ENCODE peak calls at places on chromosomes 1 and 21, in four cellular contexts. One of them, this sample, is unnamed.

GRCh38 chr21:34093083-34093482 is 19.7 kb downstream of the MRPS6 start:
- DNase-seq in fibroblast of pulmonary artery: no peak
- DNase-seq in HepG2: no peak
- DNase-seq in CD4-positive, alpha-beta memory T cell: no peak
- DNase-seq in this sample: peak

GRCh38 chr1:198876371-198876871 is 237.6 kb downstream of the PTPRC start:
- DNase-seq in fibroblast of pulmonary artery: no peak
- DNase-seq in HepG2: no peak
- DNase-seq in CD4-positive, alpha-beta memory T cell: no peak
- DNase-seq in this sample: no peak

GRCh38 chr1:31830511-31830910 is 14.7 kb upstream of the SPOCD1 start:
- DNase-seq in fibroblast of pulmonary artery: no peak
- DNase-seq in HepG2: no peak
- DNase-seq in CD4-positive, alpha-beta memory T cell: no peak
- DNase-seq in this sample: no peak

GRCh38 chr1:220497220-220497756 is 30.6 kb upstream of the MARK1 start:
- DNase-seq in fibroblast of pulmonary artery: no peak
- DNase-seq in HepG2: no peak
- DNase-seq in CD4-positive, alpha-beta memory T cell: no peak
- DNase-seq in this sample: no peak

GRCh38 chr1:156480015-156480368 is 20.6 kb downstream of the MEF2D start:
- DNase-seq in fibroblast of pulmonary artery: no peak
- DNase-seq in HepG2: no peak
- DNase-seq in CD4-positive, alpha-beta memory T cell: no peak
- DNase-seq in this sample: no peak

GRCh38 chr1:220734571-220735326 is 13.4 kb upstream of the MTARC2 start:
- DNase-seq in fibroblast of pulmonary artery: peak
- DNase-seq in HepG2: peak
- DNase-seq in CD4-positive, alpha-beta memory T cell: no peak
- DNase-seq in this sample: peak

GRCh38 chr21:39073063-39073462 is 110.2 kb downstream of the PSMG1 start:
- DNase-seq in fibroblast of pulmonary artery: no peak
- DNase-seq in HepG2: no peak
- DNase-seq in CD4-positive, alpha-beta memory T cell: no peak
- DNase-seq in this sample: no peak

GRCh38 chr1:13469343-13469742 is 44.5 kb downstream of the LRRC38 start:
- DNase-seq in fibroblast of pulmonary artery: peak
- DNase-seq in HepG2: peak
- DNase-seq in CD4-positive, alpha-beta memory T cell: no peak
- DNase-seq in this sample: peak

GRCh38 chr1:180793451-180793850 is 119.2 kb upstream of the KIAA1614 start:
- DNase-seq in fibroblast of pulmonary artery: no peak
- DNase-seq in HepG2: no peak
- DNase-seq in CD4-positive, alpha-beta memory T cell: no peak
- DNase-seq in this sample: peak

GRCh38 chr1:237058470-237058869 is 16.5 kb downstream of the RYR2 start:
- DNase-seq in fibroblast of pulmonary artery: no peak
- DNase-seq in HepG2: no peak
- DNase-seq in CD4-positive, alpha-beta memory T cell: no peak
- DNase-seq in this sample: no peak

GRCh38 chr1:39214021-39214713 is 9.7 kb downstream of the MACF1 start:
- DNase-seq in fibroblast of pulmonary artery: peak
- DNase-seq in HepG2: peak
- DNase-seq in CD4-positive, alpha-beta memory T cell: no peak
- DNase-seq in this sample: peak

GRCh38 chr21:15841856-15842564 is 112.2 kb downstream of the USP25 start:
- DNase-seq in fibroblast of pulmonary artery: peak
- DNase-seq in HepG2: no peak
- DNase-seq in CD4-positive, alpha-beta memory T cell: no peak
- DNase-seq in this sample: peak

GRCh38 chr1:1361982-1362423 is 3.6 kb upstream of the MXRA8 start:
- DNase-seq in fibroblast of pulmonary artery: peak
- DNase-seq in HepG2: peak
- DNase-seq in CD4-positive, alpha-beta memory T cell: no peak
- DNase-seq in this sample: peak

GRCh38 chr1:12339410-12339809 is 109.6 kb downstream of the VPS13D start:
- DNase-seq in fibroblast of pulmonary artery: no peak
- DNase-seq in HepG2: peak
- DNase-seq in CD4-positive, alpha-beta memory T cell: no peak
- DNase-seq in this sample: no peak

GRCh38 chr1:155485945-155486344 is 76.7 kb downstream of the ASH1L start:
- DNase-seq in fibroblast of pulmonary artery: no peak
- DNase-seq in HepG2: no peak
- DNase-seq in CD4-positive, alpha-beta memory T cell: no peak
- DNase-seq in this sample: peak

GRCh38 chr21:44012474-44013379 is 618 bp downstream of the TRAPPC10 start:
- DNase-seq in fibroblast of pulmonary artery: peak
- DNase-seq in HepG2: peak
- DNase-seq in CD4-positive, alpha-beta memory T cell: peak
- DNase-seq in this sample: peak

GRCh38 chr1:179091691-179092165 is 9.9 kb downstream of the TOR3A start:
- DNase-seq in fibroblast of pulmonary artery: peak
- DNase-seq in HepG2: peak
- DNase-seq in CD4-positive, alpha-beta memory T cell: no peak
- DNase-seq in this sample: peak

GRCh38 chr1:228430243-228430642 is 13.6 kb upstream of the TRIM17 start:
- DNase-seq in fibroblast of pulmonary artery: no peak
- DNase-seq in HepG2: no peak
- DNase-seq in CD4-positive, alpha-beta memory T cell: no peak
- DNase-seq in this sample: no peak

GRCh38 chr1:7403265-7404045 is 367.6 kb upstream of the VAMP3 start:
- DNase-seq in fibroblast of pulmonary artery: no peak
- DNase-seq in HepG2: no peak
- DNase-seq in CD4-positive, alpha-beta memory T cell: no peak
- DNase-seq in this sample: no peak

GRCh38 chr1:869499-870244 is 54.1 kb upstream of the SAMD11 start:
- DNase-seq in fibroblast of pulmonary artery: peak
- DNase-seq in HepG2: peak
- DNase-seq in CD4-positive, alpha-beta memory T cell: peak
- DNase-seq in this sample: peak

GRCh38 chr1:12204754-12205658 is 24.8 kb upstream of the VPS13D start:
- DNase-seq in fibroblast of pulmonary artery: no peak
- DNase-seq in HepG2: no peak
- DNase-seq in CD4-positive, alpha-beta memory T cell: no peak
- DNase-seq in this sample: no peak

GRCh38 chr1:8421721-8422120 is 103.8 kb downstream of the SLC45A1 start:
- DNase-seq in fibroblast of pulmonary artery: no peak
- DNase-seq in HepG2: no peak
- DNase-seq in CD4-positive, alpha-beta memory T cell: no peak
- DNase-seq in this sample: peak

GRCh38 chr1:9399510-9400424 is 107.1 kb downstream of the SPSB1 start:
- DNase-seq in fibroblast of pulmonary artery: peak
- DNase-seq in HepG2: peak
- DNase-seq in CD4-positive, alpha-beta memory T cell: no peak
- DNase-seq in this sample: peak

GRCh38 chr1:211742889-211743529 is 67.6 kb upstream of the NEK2 start:
- DNase-seq in fibroblast of pulmonary artery: no peak
- DNase-seq in HepG2: no peak
- DNase-seq in CD4-positive, alpha-beta memory T cell: no peak
- DNase-seq in this sample: no peak

DNA sequence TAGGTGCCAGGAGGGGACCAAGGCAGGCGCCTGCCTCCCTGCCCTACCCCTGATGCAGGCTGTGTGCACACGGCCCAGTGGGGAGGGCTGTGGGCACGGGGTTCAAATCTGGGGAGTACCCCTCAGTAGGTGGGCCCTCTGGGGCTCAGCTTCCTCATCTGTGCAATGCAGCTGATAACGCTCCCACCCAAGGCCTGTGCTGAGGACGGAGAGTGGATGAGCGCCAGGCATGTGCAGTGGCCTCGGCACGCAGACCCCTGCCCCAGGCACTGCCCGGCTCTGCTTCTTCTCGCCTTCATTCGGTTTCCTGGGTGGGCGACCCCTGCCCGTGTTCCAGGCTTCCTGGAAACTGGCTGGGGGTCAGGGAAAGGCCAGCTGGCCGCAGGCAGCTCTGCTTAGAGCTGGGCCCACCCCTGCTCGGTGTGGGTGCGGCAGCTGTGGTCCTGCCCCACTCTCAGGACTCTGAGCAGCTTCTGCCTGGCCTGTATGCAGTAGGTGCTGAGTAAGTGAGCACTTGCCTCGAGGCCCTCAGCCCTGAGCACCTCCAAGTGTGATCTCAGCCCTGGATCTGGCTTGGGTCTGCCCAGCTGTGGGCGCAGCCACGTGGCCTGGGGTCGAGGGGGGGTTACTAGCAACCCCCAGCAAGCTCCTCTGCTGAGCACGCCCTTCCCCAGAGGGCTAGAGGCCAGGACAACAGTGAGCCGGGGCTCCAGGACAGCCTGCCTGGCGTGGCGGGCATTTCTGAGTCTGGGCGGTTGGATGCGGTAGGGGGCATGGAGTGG is 11.9 kb upstream of the TNFRSF14 start:
- DNase-seq in fibroblast of pulmonary artery: no peak
- DNase-seq in HepG2: no peak
- DNase-seq in CD4-positive, alpha-beta memory T cell: no peak
- DNase-seq in this sample: peak
- H3K4me3 ChIP-seq in fibroblast of pulmonary artery: no peak
- H3K4me3 ChIP-seq in HepG2: no peak
- H3K4me3 ChIP-seq in CD4-positive, alpha-beta memory T cell: no peak
- H3K4me3 ChIP-seq in this sample: no peak

GRCh38 chr1:173603056-173603591 is at the start of gene SLC9C2:
- DNase-seq in fibroblast of pulmonary artery: peak
- DNase-seq in HepG2: no peak
- DNase-seq in CD4-positive, alpha-beta memory T cell: no peak
- DNase-seq in this sample: peak

GRCh38 chr1:173596097-173596825 is 6.6 kb downstream of the SLC9C2 start:
- DNase-seq in fibroblast of pulmonary artery: no peak
- DNase-seq in HepG2: no peak
- DNase-seq in CD4-positive, alpha-beta memory T cell: no peak
- DNase-seq in this sample: no peak

GRCh38 chr1:173601588-173601987 is 1.3 kb downstream of the SLC9C2 start:
- DNase-seq in fibroblast of pulmonary artery: no peak
- DNase-seq in HepG2: no peak
- DNase-seq in CD4-positive, alpha-beta memory T cell: no peak
- DNase-seq in this sample: no peak
- H3K4me3 ChIP-seq in fibroblast of pulmonary artery: no peak
- H3K4me3 ChIP-seq in HepG2: no peak
- H3K4me3 ChIP-seq in CD4-positive, alpha-beta memory T cell: no peak
- H3K4me3 ChIP-seq in this sample: no peak

GRCh38 chr1:174136714-174137113 is 22.6 kb upstream of the RABGAP1L start:
- DNase-seq in fibroblast of pulmonary artery: no peak
- DNase-seq in HepG2: no peak
- DNase-seq in CD4-positive, alpha-beta memory T cell: no peak
- DNase-seq in this sample: no peak

GRCh38 chr1:174135200-174135599 is 24.1 kb upstream of the RABGAP1L start:
- DNase-seq in fibroblast of pulmonary artery: no peak
- DNase-seq in HepG2: no peak
- DNase-seq in CD4-positive, alpha-beta memory T cell: no peak
- DNase-seq in this sample: peak

GRCh38 chr1:174131032-174131638 is 28.2 kb upstream of the RABGAP1L start:
- DNase-seq in fibroblast of pulmonary artery: no peak
- DNase-seq in HepG2: no peak
- DNase-seq in CD4-positive, alpha-beta memory T cell: no peak
- DNase-seq in this sample: no peak

DNA sequence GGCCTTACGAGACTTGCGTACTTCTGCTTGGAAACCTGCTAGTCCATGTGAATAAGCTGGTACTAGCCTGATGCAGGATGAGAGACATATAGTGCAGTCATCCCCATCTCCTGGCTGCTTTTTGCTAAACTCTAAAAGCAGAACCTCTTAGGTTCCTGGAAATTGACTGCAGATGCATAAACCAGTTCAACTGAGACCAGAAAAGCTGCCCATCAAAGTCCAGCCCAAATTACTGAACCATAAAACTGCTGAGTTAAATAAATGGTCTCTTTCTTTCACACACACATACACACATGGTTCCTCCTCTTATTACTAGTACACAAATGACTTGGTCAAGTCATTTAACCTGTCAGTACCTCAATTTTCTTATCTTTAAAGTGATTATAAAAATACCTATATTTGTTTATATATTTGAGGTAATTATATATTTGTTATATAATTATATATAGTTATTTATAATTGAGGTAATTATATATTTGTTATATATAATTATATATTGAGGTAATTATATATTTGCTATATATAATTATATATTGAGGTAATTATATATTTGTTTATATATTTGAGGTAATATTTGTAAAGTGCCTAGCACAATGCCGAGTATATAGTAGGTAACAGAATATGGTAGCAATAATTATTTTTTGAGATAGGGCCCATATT is 25.2 kb upstream of the RABGAP1L start:
- DNase-seq in fibroblast of pulmonary artery: no peak
- DNase-seq in HepG2: no peak
- DNase-seq in CD4-positive, alpha-beta memory T cell: no peak
- DNase-seq in this sample: no peak
- H3K4me3 ChIP-seq in fibroblast of pulmonary artery: no peak
- H3K4me3 ChIP-seq in HepG2: no peak
- H3K4me3 ChIP-seq in CD4-positive, alpha-beta memory T cell: no peak
- H3K4me3 ChIP-seq in this sample: no peak

GRCh38 chr1:167120899-167121298 is 27.0 kb downstream of the STYXL2 start:
- DNase-seq in fibroblast of pulmonary artery: no peak
- DNase-seq in HepG2: no peak
- DNase-seq in CD4-positive, alpha-beta memory T cell: peak
- DNase-seq in this sample: no peak
- H3K4me3 ChIP-seq in fibroblast of pulmonary artery: peak
- H3K4me3 ChIP-seq in HepG2: no peak
- H3K4me3 ChIP-seq in CD4-positive, alpha-beta memory T cell: peak
- H3K4me3 ChIP-seq in this sample: no peak

DNA sequence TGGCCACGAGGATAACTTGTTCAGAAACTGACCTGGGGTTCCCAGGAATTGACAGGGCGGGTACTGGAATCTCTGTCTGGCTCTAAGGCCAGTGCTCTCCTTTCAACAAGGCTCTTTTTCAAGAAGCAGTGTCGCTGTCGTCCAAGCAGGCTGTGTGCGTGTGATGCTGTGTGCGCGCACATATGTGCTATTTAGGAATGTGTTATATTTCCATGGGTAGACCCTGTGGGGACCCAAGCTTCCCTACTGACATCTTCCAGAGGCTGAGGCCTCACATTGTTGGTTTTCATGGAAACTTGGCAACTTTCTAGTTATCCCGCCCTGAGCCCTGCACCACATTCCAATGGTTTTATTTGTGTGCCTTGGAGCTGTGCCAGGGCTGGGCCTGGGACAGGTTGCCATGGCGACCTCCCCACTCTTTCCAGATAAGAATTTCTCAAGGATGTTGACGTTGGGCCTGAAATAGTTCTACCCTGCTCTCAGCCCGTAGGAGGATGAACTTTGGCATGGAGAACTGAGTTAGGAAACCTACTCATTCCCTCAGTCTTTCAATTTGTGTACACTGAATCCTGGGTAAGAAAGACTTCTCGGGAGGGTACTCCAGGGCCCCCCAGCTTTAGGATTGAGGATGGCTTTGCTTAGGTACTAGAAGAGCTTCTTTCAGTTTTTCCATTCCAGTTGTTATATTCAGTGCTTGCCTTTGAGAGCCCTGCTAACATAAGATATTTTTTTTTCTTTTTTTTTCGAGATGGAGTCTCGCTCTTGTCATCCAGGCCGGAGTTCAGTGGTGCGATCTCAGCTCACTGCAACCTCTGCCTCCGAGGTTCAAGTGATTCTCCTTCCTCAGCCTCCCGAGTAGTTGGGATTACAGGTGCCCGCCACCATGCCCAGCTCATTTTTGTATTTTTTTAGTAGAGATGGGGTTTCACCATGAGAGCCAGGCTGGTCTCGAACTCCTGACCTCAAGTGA is 38.8 kb upstream of the SRSF10 start:
- DNase-seq in fibroblast of pulmonary artery: peak
- DNase-seq in HepG2: peak
- DNase-seq in CD4-positive, alpha-beta memory T cell: no peak
- DNase-seq in this sample: peak
- H3K4me3 ChIP-seq in fibroblast of pulmonary artery: peak
- H3K4me3 ChIP-seq in HepG2: no peak
- H3K4me3 ChIP-seq in CD4-positive, alpha-beta memory T cell: no peak
- H3K4me3 ChIP-seq in this sample: peak

GRCh38 chr1:2392686-2393085 is 1.0 kb downstream of the RER1 start:
- DNase-seq in fibroblast of pulmonary artery: no peak
- DNase-seq in HepG2: peak
- DNase-seq in CD4-positive, alpha-beta memory T cell: no peak
- DNase-seq in this sample: no peak
- H3K4me3 ChIP-seq in fibroblast of pulmonary artery: peak
- H3K4me3 ChIP-seq in HepG2: peak
- H3K4me3 ChIP-seq in CD4-positive, alpha-beta memory T cell: peak
- H3K4me3 ChIP-seq in this sample: peak

This sample was measured in fibroblast of villous mesenchyme.